ENCODE peak calls at places on chromosomes 1 and 21, in nine cellular contexts. One of them, this sample, is unnamed.

GRCh38 chr21:41119901-41120300 is 48.1 kb upstream of the BACE2 start:
- DNase-seq in choroid plexus epithelial cell: no peak
- DNase-seq in SW 1271: no peak
- DNase-seq in dermis blood vessel endothelial cell: no peak
- DNase-seq in HuH-7: no peak
- DNase-seq in iris pigment epithelial cell: no peak
- DNase-seq in NCI-H748 treated with DMSO at 0.1 percent for 48 hours: no peak
- DNase-seq in WTC11: no peak
- DNase-seq in foreskin fibroblast: no peak
- DNase-seq in this sample: no peak

GRCh38 chr1:92481598-92482403 is 4.9 kb downstream of the GFI1 start:
- DNase-seq in choroid plexus epithelial cell: no peak
- DNase-seq in SW 1271: no peak
- DNase-seq in dermis blood vessel endothelial cell: peak; percentile 20
- DNase-seq in HuH-7: no peak
- DNase-seq in iris pigment epithelial cell: no peak
- DNase-seq in NCI-H748 treated with DMSO at 0.1 percent for 48 hours: no peak
- DNase-seq in WTC11: peak; percentile 31
- DNase-seq in foreskin fibroblast: no peak
- DNase-seq in this sample: no peak

GRCh38 chr1:96710708-96711477 is 10.7 kb upstream of the PTBP2 start:
- DNase-seq in choroid plexus epithelial cell: peak; percentile 59
- DNase-seq in SW 1271: no peak
- DNase-seq in dermis blood vessel endothelial cell: no peak
- DNase-seq in HuH-7: no peak
- DNase-seq in iris pigment epithelial cell: peak; percentile 85
- DNase-seq in NCI-H748 treated with DMSO at 0.1 percent for 48 hours: no peak
- DNase-seq in WTC11: no peak
- DNase-seq in foreskin fibroblast: peak; percentile 60
- DNase-seq in this sample: no peak

GRCh38 chr1:76659171-76659940 is 207.9 kb upstream of the ST6GALNAC5 start:
- DNase-seq in choroid plexus epithelial cell: peak; percentile 31
- DNase-seq in SW 1271: no peak
- DNase-seq in dermis blood vessel endothelial cell: no peak
- DNase-seq in HuH-7: no peak
- DNase-seq in iris pigment epithelial cell: peak; percentile 8
- DNase-seq in NCI-H748 treated with DMSO at 0.1 percent for 48 hours: no peak
- DNase-seq in WTC11: no peak
- DNase-seq in foreskin fibroblast: no peak
- DNase-seq in this sample: no peak

GRCh38 chr1:234607091-234608025 is 2.6 kb downstream of the IRF2BP2 start:
- DNase-seq in choroid plexus epithelial cell: no peak
- DNase-seq in SW 1271: no peak
- DNase-seq in dermis blood vessel endothelial cell: peak; percentile 59
- DNase-seq in HuH-7: no peak
- DNase-seq in iris pigment epithelial cell: no peak
- DNase-seq in NCI-H748 treated with DMSO at 0.1 percent for 48 hours: peak; percentile 35
- DNase-seq in WTC11: peak; percentile 17
- DNase-seq in foreskin fibroblast: no peak
- DNase-seq in this sample: peak; percentile 22

GRCh38 chr1:197774691-197775281 is 494 bp downstream of the DENND1B start:
- DNase-seq in choroid plexus epithelial cell: peak; percentile 24
- DNase-seq in SW 1271: no peak
- DNase-seq in dermis blood vessel endothelial cell: peak; percentile 57
- DNase-seq in HuH-7: peak; percentile 34
- DNase-seq in iris pigment epithelial cell: peak; percentile 26
- DNase-seq in NCI-H748 treated with DMSO at 0.1 percent for 48 hours: no peak
- DNase-seq in WTC11: peak; percentile 50
- DNase-seq in foreskin fibroblast: peak; percentile 28
- DNase-seq in this sample: peak; percentile 36

GRCh38 chr1:206676499-206676898 is 8.2 kb upstream of the MAPKAPK2 start:
- DNase-seq in choroid plexus epithelial cell: no peak
- DNase-seq in SW 1271: no peak
- DNase-seq in dermis blood vessel endothelial cell: no peak
- DNase-seq in HuH-7: no peak
- DNase-seq in iris pigment epithelial cell: no peak
- DNase-seq in NCI-H748 treated with DMSO at 0.1 percent for 48 hours: no peak
- DNase-seq in WTC11: no peak
- DNase-seq in foreskin fibroblast: no peak
- DNase-seq in this sample: no peak

GRCh38 chr1:91026777-91027176 is 4.9 kb upstream of the ZNF644 start:
- DNase-seq in choroid plexus epithelial cell: peak; percentile 67
- DNase-seq in SW 1271: no peak
- DNase-seq in dermis blood vessel endothelial cell: peak; percentile 46
- DNase-seq in HuH-7: no peak
- DNase-seq in iris pigment epithelial cell: peak; percentile 47
- DNase-seq in NCI-H748 treated with DMSO at 0.1 percent for 48 hours: no peak
- DNase-seq in WTC11: no peak
- DNase-seq in foreskin fibroblast: no peak
- DNase-seq in this sample: no peak

This sample was measured in activated CD4-positive, alpha-beta T cell treated with anti-CD3 and anti-CD28 coated beads, Interleukin-2, amount 50 U/mL, for 1 hour.